ENCODE peak calls at places on chromosome 15, in eight cellular contexts. E is dorsolateral prefrontal cortex, D is endothelial cell, T is uterus, G is Calu3, A is upper lobe of right lung, M is HFFc6, R is BE2C. J is an unnamed sample.

GRCh38 chr15:76328962-76329361 is 7.6 kb upstream of the ISL2 start:
- DNase-seq in E (no peak), R (no peak), M (no peak), G (no peak), D (no peak), A (no peak), T (no peak), J (no peak)

GRCh38 chr15:80494311-80494710 is 90.1 kb downstream of the ARNT2 start:
- DNase-seq in D (no peak), T (no peak), A (no peak), R (no peak), E (no peak), G (peak), M (peak), J (no peak)

GRCh38 chr15:51735211-51735610 is 2.2 kb downstream of the LYSMD2 start:
- DNase-seq in A (no peak), G (no peak), T (no peak), E (no peak), D (no peak), M (no peak), R (peak), J (no peak)

GRCh38 chr15:79463043-79463780 is 31.1 kb downstream of the MINAR1 start:
- DNase-seq in R (no peak), M (no peak), A (no peak), E (no peak), G (no peak), T (no peak), D (no peak), J (no peak)

GRCh38 chr15:58139631-58140522 is 1.7 kb downstream of the AQP9 start:
- DNase-seq in D (no peak), E (no peak), M (peak), G (no peak), T (no peak), R (no peak), A (no peak), J (no peak)

GRCh38 chr15:71752604-71753289 is 57.6 kb upstream of the NR2E3 start:
- DNase-seq in A (no peak), R (peak), D (peak), T (no peak), M (peak), G (peak), E (no peak), J (no peak)

GRCh38 chr15:48191574-48192225 is at the start of gene CTXN2:
- DNase-seq in G (no peak), R (peak), D (peak), T (no peak), E (peak), A (no peak), M (no peak), J (no peak)

GRCh38 chr15:49135893-49136292 is 19.5 kb downstream of the COPS2 start:
- DNase-seq in D (no peak), M (peak), T (no peak), G (peak), A (no peak), E (no peak), R (no peak), J (no peak)

GRCh38 chr15:87744815-87745214 is 511.7 kb downstream of the NTRK3 start:
- DNase-seq in D (no peak), R (no peak), A (no peak), G (no peak), E (no peak), M (no peak), T (no peak), J (no peak)

GRCh38 chr15:83747050-83747717 is 93.3 kb downstream of the ADAMTSL3 start:
- DNase-seq in E (no peak), A (no peak), D (peak), T (peak), G (peak), R (no peak), M (no peak), J (no peak)

GRCh38 chr15:99536422-99537033 is 29.3 kb upstream of the MEF2A start:
- DNase-seq in R (no peak), E (peak), D (no peak), M (peak), T (no peak), G (no peak), A (no peak), J (no peak)

GRCh38 chr15:85404922-85405293 is 24.5 kb downstream of the AKAP13 start:
- DNase-seq in G (no peak), R (no peak), E (no peak), A (no peak), D (no peak), M (no peak), T (no peak), J (no peak)

GRCh38 chr15:89003865-89004725 is 84.2 kb upstream of the ABHD2 start:
- DNase-seq in D (peak), E (no peak), R (peak), G (no peak), M (no peak), T (peak), A (no peak), J (no peak)
- TF ChIP-seq CTCF in D (no peak), E (peak), R (peak), G (no peak), M (peak), T (peak), A (peak), J (peak)

DNA sequence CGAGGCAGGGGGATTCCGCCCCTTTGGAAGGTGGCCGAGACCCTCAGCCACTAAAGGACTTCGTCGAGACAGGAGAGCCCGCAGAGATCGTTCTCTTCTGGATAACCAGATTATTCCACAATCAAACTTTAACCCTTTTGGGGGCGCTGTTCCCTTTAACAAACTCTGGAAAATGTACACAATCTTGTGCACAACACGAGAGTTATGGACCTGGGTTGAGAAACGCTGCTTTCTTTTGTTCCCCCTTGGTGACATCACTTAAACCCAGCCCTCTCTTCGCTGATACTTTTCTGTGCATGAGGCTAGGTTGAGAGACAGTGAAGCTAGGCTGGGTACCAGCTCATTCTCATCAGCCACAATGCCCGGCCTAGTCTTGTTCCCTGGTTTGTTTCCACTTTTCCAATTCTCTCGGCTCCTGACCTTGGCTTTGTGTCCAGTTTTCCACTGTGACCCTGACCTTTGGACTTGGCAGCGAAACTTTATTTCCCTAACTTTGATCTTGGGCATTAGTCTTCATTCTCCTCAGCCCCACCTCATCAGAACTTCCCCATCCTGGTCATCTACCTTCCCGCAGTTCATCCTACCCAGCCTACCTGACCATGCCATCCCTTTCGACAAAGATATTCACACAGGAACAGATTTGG is 797 bp upstream of the ADPGK start:
- DNase-seq in T (no peak), G (peak), D (peak), E (no peak), R (peak), M (peak), A (no peak), J (no peak)
- TF ChIP-seq CTCF in T (peak), G (peak), D (peak), E (peak), R (peak), M (peak), A (peak), J (peak)

GRCh38 chr15:41464889-41465580 is 28.6 kb upstream of the ITPKA start:
- DNase-seq in T (no peak), E (no peak), M (no peak), R (no peak), G (no peak), D (no peak), A (no peak), J (no peak)

GRCh38 chr15:41466711-41467110 is 27.0 kb upstream of the ITPKA start:
- DNase-seq in T (no peak), G (no peak), A (no peak), M (no peak), R (no peak), D (no peak), E (no peak), J (no peak)

GRCh38 chr15:41462396-41462795 is 31.3 kb upstream of the ITPKA start:
- DNase-seq in M (no peak), D (no peak), G (no peak), R (no peak), A (no peak), E (no peak), T (no peak), J (no peak)

DNA sequence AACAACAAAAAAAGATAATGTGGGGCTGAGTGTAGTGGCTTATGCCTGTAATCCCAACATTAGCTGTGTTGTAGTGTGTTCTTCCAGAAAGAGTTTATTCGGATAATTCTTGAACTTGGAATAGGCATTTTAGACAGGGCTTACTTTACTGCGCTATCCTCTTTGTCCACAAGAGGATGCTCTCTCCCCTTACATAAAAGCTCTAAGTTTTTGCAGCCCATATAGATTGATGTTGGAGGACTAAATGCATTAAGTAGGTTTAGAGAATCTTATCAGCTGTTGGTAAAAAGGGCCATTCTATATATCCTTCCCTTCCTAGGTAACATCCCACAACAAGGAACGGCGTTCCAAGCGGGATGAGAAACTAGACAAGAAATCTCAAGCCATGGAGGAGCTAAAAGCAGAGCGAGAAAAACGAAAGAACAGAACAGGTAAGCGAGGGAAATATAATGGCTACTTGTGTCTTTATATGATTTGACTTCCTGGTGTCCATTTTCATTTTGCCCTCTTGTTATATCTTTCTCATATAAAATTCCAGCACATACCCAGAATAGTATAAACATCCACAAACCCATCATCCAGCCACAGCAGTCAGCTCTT is 27.8 kb upstream of the ITPKA start:
- DNase-seq in R (peak), E (no peak), D (peak), A (no peak), T (no peak), G (peak), M (peak), J (no peak)
- TF ChIP-seq CTCF in R (peak), E (peak), D (peak), A (peak), T (peak), G (peak), M (peak), J (peak)

GRCh38 chr15:57054351-57054750 is 135.9 kb downstream of the TCF12 start:
- DNase-seq in E (no peak), M (no peak), D (no peak), G (no peak), T (no peak), A (no peak), R (no peak), J (no peak)
- TF ChIP-seq CTCF in E (no peak), M (no peak), D (no peak), G (no peak), T (no peak), A (no peak), R (no peak), J (no peak)

GRCh38 chr15:65598468-65598867 is 12.5 kb downstream of the INTS14 start:
- DNase-seq in M (no peak), E (no peak), A (no peak), D (no peak), R (no peak), G (no peak), T (no peak), J (no peak)

GRCh38 chr15:65599677-65600076 is 11.3 kb downstream of the INTS14 start:
- DNase-seq in G (no peak), M (no peak), E (no peak), R (no peak), A (no peak), T (no peak), D (no peak), J (no peak)

GRCh38 chr15:65595960-65596359 is 15.0 kb downstream of the INTS14 start:
- DNase-seq in G (peak), T (no peak), A (no peak), E (no peak), M (no peak), R (peak), D (peak), J (no peak)
- TF ChIP-seq CTCF in G (no peak), T (peak), A (peak), E (peak), M (peak), R (peak), D (peak), J (peak)

GRCh38 chr15:61835029-61835428 is 225.2 kb downstream of the VPS13C start:
- DNase-seq in G (no peak), D (no peak), R (no peak), A (no peak), E (no peak), T (no peak), M (no peak), J (no peak)
- TF ChIP-seq CTCF in G (no peak), D (no peak), R (no peak), A (no peak), E (no peak), T (no peak), M (no peak), J (no peak)

GRCh38 chr15:70210538-70210937 is 112.8 kb upstream of the TLE3 start:
- DNase-seq in M (no peak), G (no peak), E (no peak), R (no peak), A (peak), D (no peak), T (no peak), J (no peak)
- TF ChIP-seq CTCF in M (no peak), G (no peak), E (no peak), R (no peak), A (no peak), D (no peak), T (no peak), J (no peak)

DNA sequence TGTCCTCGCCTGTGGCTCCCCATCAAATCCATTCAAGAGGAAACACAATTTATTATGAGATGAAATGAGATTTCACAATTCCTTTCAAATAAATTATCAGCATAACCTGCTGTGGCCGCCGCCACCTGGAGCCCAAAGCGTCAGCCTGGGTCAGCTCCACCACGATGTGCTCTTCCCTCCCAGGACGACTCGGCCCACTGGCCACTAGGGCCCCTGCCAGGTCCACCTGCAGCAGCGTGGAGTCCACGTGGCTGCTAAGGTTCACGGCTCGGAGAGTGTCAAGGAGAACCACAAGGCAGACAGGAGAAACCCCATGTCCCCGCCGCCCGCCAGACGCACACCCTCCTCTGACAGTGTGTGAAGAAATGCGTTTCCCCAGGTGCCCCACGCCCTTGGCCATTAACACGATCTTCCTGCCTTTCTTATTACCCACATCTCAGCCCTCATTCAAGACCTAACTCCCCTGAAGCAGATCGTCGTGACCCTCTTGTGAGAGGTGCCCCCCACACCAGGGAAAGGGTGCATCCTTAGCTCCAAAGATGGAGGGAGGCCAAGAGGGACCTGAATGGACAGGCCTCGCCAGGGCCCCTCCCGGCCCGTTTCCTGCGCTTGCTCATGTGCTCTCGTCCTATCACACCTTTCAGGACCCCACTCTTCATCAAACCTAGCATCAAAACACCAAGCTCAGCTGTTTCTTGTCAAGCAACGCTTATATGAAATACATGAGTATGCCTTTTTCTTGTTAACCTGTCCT is 80.6 kb downstream of the OCA2 start:
- DNase-seq in E (no peak), G (no peak), R (no peak), M (no peak), A (no peak), D (no peak), T (no peak), J (no peak)
- TF ChIP-seq CTCF in E (no peak), G (no peak), R (no peak), M (no peak), A (no peak), D (no peak), T (no peak), J (no peak)

J was measured in type B pancreatic cell.